ENCODE peak calls at places on chromosomes 2 and 18, in five cellular contexts. One of them, this sample, is unnamed.
A peak's percentile ranks its signal among the peaks of the same experiment; 100 is the strongest.

GRCh38 chr2:236781933-236782788 is 212.5 kb downstream of the ACKR3 start:
- DNase-seq in HepG2: no peak
- DNase-seq in SK-N-SH: no peak
- DNase-seq in GM12892: no peak
- DNase-seq in K562: no peak
- DNase-seq in this sample: no peak

GRCh38 chr2:182435754-182436153 is 8.9 kb upstream of the PDE1A start:
- DNase-seq in HepG2: no peak
- DNase-seq in SK-N-SH: no peak
- DNase-seq in GM12892: no peak
- DNase-seq in K562: no peak
- DNase-seq in this sample: no peak

GRCh38 chr2:230685165-230685560 is 27.5 kb upstream of the CAB39 start:
- DNase-seq in HepG2: no peak
- DNase-seq in SK-N-SH: no peak
- DNase-seq in GM12892: no peak
- DNase-seq in K562: no peak
- DNase-seq in this sample: no peak

GRCh38 chr18:54947115-54947514 is 12.1 kb downstream of the CCDC68 start:
- DNase-seq in HepG2: no peak
- DNase-seq in SK-N-SH: no peak
- DNase-seq in GM12892: no peak
- DNase-seq in K562: no peak
- DNase-seq in this sample: no peak

GRCh38 chr2:159903404-159904126 is 105.6 kb upstream of the CD302 start:
- DNase-seq in HepG2: no peak
- DNase-seq in SK-N-SH: no peak
- DNase-seq in GM12892: peak; percentile 23
- DNase-seq in K562: no peak
- DNase-seq in this sample: peak; percentile 25

GRCh38 chr2:175187378-175187777 is 5.9 kb upstream of the ATP5MC3 start:
- DNase-seq in HepG2: peak; percentile 66
- DNase-seq in SK-N-SH: peak; percentile 8
- DNase-seq in GM12892: no peak
- DNase-seq in K562: no peak
- DNase-seq in this sample: no peak

GRCh38 chr2:234841321-234842015 is 110.3 kb upstream of the SH3BP4 start:
- DNase-seq in HepG2: no peak
- DNase-seq in SK-N-SH: no peak
- DNase-seq in GM12892: no peak
- DNase-seq in K562: no peak
- DNase-seq in this sample: no peak

GRCh38 chr2:48838029-48838428 is 82.5 kb upstream of the LHCGR start:
- DNase-seq in HepG2: no peak
- DNase-seq in SK-N-SH: no peak
- DNase-seq in GM12892: no peak
- DNase-seq in K562: no peak
- DNase-seq in this sample: no peak

GRCh38 chr18:53644799-53645471 is 579.5 kb downstream of the MBD2 start:
- DNase-seq in HepG2: no peak
- DNase-seq in SK-N-SH: no peak
- DNase-seq in GM12892: no peak
- DNase-seq in K562: no peak
- DNase-seq in this sample: no peak

GRCh38 chr2:10274376-10274775 is 28.3 kb upstream of the HPCAL1 start:
- DNase-seq in HepG2: no peak
- DNase-seq in SK-N-SH: no peak
- DNase-seq in GM12892: no peak
- DNase-seq in K562: no peak
- DNase-seq in this sample: no peak

DNA sequence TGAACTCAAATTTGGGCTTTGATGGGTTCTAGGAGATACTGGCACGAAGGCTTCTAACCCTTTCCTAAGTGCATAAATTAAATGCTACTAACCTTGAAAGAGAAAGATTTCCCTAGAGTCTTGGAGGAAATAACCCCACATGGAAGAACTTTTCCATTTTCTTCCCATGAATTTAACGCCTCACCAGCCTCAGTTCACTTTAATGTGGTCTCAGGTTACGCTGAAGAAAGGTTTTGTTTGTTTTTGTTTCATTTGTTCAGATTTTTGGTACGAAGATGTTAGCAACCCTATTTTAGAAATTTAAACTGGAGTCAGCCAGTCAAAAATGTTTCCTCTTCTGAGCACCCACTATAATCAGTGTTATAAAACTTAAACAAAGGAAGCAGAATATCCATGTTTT is 30.7 kb downstream of the METTL4 start:
- DNase-seq in HepG2: no peak
- DNase-seq in SK-N-SH: no peak
- DNase-seq in GM12892: no peak
- DNase-seq in K562: no peak
- DNase-seq in this sample: no peak
- TF ChIP-seq TAF1 in HepG2: no peak
- TF ChIP-seq TAF1 in SK-N-SH: no peak
- TF ChIP-seq TAF1 in GM12892: no peak
- TF ChIP-seq TAF1 in K562: no peak
- TF ChIP-seq TAF1 in this sample: no peak

DNA sequence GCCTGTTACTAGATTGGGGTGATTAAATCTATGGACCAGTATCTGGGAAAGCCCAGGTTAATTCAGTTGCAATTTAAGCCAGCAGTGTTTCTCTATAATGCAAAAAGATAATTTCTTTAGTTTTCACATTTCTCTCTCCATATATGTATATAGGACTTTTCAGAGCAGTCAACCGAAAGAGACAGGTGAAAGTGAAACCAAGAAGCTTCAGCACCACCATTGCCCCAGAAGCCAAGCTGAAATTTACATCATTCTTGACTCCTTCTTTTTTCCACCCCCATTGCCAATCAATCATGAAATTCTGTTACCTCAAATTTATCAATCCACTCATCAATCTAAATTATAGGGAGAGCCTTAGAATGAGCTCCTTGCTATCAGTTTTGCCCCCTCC is 2.8 kb upstream of the LRP2 start:
- DNase-seq in HepG2: no peak
- DNase-seq in SK-N-SH: no peak
- DNase-seq in GM12892: no peak
- DNase-seq in K562: no peak
- DNase-seq in this sample: no peak
- TF ChIP-seq TAF1 in HepG2: no peak
- TF ChIP-seq TAF1 in SK-N-SH: no peak
- TF ChIP-seq TAF1 in GM12892: no peak
- TF ChIP-seq TAF1 in K562: no peak
- TF ChIP-seq TAF1 in this sample: no peak

DNA sequence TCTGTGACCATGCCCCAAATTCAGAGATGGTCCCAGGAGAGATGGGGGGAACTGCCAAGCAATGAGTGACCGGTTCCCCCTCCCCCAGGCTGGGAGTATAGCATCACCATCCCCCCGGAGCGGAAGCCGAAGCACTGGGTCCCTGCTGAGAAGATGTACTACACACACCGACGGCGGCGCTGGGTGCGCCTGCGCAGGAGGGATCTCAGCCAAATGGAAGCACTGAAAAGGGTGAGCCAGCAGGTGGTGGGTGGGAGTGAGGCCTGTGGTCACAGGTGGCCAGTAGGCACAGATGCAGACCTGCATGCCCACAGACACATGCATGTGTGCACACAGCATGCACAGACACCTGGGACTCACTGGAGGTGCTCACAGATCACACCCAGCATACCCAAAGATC is 117.2 kb downstream of the DYSF start:
- DNase-seq in HepG2: no peak
- DNase-seq in SK-N-SH: no peak
- DNase-seq in GM12892: no peak
- DNase-seq in K562: no peak
- DNase-seq in this sample: no peak
- TF ChIP-seq TAF1 in HepG2: no peak
- TF ChIP-seq TAF1 in SK-N-SH: no peak
- TF ChIP-seq TAF1 in GM12892: no peak
- TF ChIP-seq TAF1 in K562: no peak
- TF ChIP-seq TAF1 in this sample: no peak

DNA sequence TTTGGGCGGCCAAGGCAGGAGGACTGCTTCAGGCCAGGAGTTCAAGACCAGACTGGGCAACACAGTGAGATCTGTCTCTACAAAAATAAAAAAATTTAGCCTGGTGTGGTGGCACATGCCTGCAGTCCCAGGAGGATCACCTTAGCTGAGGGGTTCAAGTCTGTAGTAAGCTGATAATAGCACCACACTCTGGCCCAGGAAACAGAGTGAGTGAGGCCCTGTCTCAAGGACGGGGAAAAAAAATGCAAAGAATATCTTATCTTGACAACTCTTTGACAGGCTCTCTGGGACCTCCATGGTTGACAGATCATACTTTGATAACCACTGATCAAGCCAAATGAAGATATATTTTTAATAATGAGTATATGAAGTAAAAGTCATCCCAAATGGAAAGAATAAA is 22.7 kb downstream of the USP34 start:
- DNase-seq in HepG2: no peak
- DNase-seq in SK-N-SH: no peak
- DNase-seq in GM12892: no peak
- DNase-seq in K562: no peak
- DNase-seq in this sample: no peak
- TF ChIP-seq TAF1 in HepG2: no peak
- TF ChIP-seq TAF1 in SK-N-SH: no peak
- TF ChIP-seq TAF1 in GM12892: no peak
- TF ChIP-seq TAF1 in K562: no peak
- TF ChIP-seq TAF1 in this sample: no peak

DNA sequence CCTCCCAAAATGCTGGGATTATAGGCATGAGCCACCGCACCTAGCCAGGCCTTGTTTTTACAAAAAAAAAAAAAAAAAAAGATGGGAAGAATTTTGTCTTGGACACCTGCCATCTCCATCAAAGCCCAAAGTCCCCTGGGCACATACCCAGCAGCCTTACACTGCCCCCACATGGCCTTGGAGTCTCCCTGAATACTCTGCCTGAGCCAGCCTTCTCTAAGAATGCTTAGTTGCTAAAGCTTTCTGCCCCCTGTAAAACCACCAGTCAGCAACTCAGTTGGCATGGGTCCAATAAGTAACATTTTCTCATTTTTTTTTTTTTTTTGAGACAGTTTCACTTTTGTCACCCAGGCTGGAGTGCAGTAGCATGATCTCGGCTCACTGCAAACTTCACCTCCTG is 40.6 kb downstream of the SPC25 start:
- DNase-seq in HepG2: peak; percentile 73
- DNase-seq in SK-N-SH: peak; percentile 32
- DNase-seq in GM12892: no peak
- DNase-seq in K562: peak; percentile 62
- DNase-seq in this sample: no peak
- TF ChIP-seq TAF1 in HepG2: no peak
- TF ChIP-seq TAF1 in SK-N-SH: no peak
- TF ChIP-seq TAF1 in GM12892: no peak
- TF ChIP-seq TAF1 in K562: no peak
- TF ChIP-seq TAF1 in this sample: no peak

DNA sequence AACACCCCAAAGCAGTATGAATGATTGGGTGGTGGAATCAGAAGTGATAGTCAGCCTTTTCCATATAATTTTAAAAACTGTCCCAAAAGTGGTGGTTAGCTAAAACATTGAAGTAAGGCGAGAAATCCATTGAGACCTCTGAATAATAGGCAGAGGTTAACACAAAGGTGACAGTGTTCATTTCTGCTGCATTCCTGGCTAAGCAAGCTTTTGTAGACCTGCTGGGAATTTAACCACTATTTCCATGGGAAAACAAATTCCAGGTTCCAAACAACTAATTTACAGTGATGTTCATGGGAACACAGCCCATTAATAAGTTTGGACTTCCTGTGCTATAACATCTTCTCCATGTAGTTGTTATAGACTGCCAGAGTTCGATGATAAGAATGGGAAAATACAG is 6.3 kb upstream of the INO80D start:
- DNase-seq in HepG2: no peak
- DNase-seq in SK-N-SH: no peak
- DNase-seq in GM12892: no peak
- DNase-seq in K562: no peak
- DNase-seq in this sample: no peak
- TF ChIP-seq TAF1 in HepG2: no peak
- TF ChIP-seq TAF1 in SK-N-SH: no peak
- TF ChIP-seq TAF1 in GM12892: no peak
- TF ChIP-seq TAF1 in K562: no peak
- TF ChIP-seq TAF1 in this sample: no peak